ENCODE peak calls at places on chromosome 4, in seven cellular contexts. B is CD4-positive, alpha-beta T cell; O is cardiac muscle cell; U is natural killer cell; D is HFFc6; A is PC-3; T is fibroblast of mammary gland. Q is an unnamed sample.

GRCh38 chr4:156347412-156348075 is 393.9 kb upstream of the CTSO start:
- DNase-seq in B (no peak), O (no peak), U (no peak), D (peak; percentile 67), A (peak; percentile 71), T (peak; percentile 70), Q (no peak)

GRCh38 chr4:152036626-152037025 is 275.8 kb upstream of the GATB start:
- DNase-seq in B (no peak), O (no peak), U (no peak), D (no peak), A (no peak), T (peak; percentile 62), Q (no peak)

GRCh38 chr4:142044271-142044670 is 407.9 kb downstream of the IL15 start:
- DNase-seq in B (no peak), O (no peak), U (no peak), D (peak; percentile 8), A (peak; percentile 50), T (peak; percentile 51), Q (no peak)

GRCh38 chr4:140423106-140423505 is 4.3 kb downstream of the CLGN start:
- DNase-seq in B (no peak), O (no peak), U (no peak), D (no peak), A (peak; percentile 63), T (peak; percentile 69), Q (no peak)

GRCh38 chr4:3440011-3440410 is 1.8 kb upstream of the HGFAC start:
- DNase-seq in B (no peak), O (no peak), U (no peak), D (no peak), A (no peak), T (no peak), Q (no peak)

GRCh38 chr4:42642136-42642797 is 14.6 kb downstream of the ATP8A1 start:
- DNase-seq in B (no peak), O (no peak), U (no peak), D (no peak), A (peak; percentile 19), T (no peak), Q (no peak)

GRCh38 chr4:168059251-168059650 is 33.1 kb upstream of the ANXA10 start:
- DNase-seq in B (no peak), O (no peak), U (no peak), D (peak; percentile 69), A (peak; percentile 66), T (peak; percentile 67), Q (no peak)

GRCh38 chr4:8761167-8761823 is 110.3 kb downstream of the HMX1 start:
- DNase-seq in B (no peak), O (no peak), U (no peak), D (no peak), A (no peak), T (no peak), Q (no peak)

GRCh38 chr4:1928356-1929235 is 57.4 kb downstream of the NSD2 start:
- DNase-seq in B (no peak), O (no peak), U (peak; percentile 58), D (no peak), A (no peak), T (peak; percentile 15), Q (no peak)

GRCh38 chr4:155811171-155811570 is 52.4 kb downstream of the GUCY1B1 start:
- DNase-seq in B (no peak), O (no peak), U (no peak), D (no peak), A (no peak), T (no peak), Q (no peak)

GRCh38 chr4:123176605-123177004 is 220.0 kb upstream of the SPRY1 start:
- DNase-seq in B (no peak), O (no peak), U (no peak), D (no peak), A (no peak), T (no peak), Q (no peak)

GRCh38 chr4:47713156-47713834 is 124.6 kb downstream of the CORIN start:
- DNase-seq in B (no peak), O (no peak), U (no peak), D (no peak), A (no peak), T (no peak), Q (no peak)

GRCh38 chr4:142778430-142778829 is 67.7 kb downstream of the INPP4B start:
- DNase-seq in B (no peak), O (no peak), U (no peak), D (peak; percentile 60), A (no peak), T (peak; percentile 62), Q (no peak)

GRCh38 chr4:118798658-118799057 is 37.3 kb downstream of the SEC24D start:
- DNase-seq in B (no peak), O (no peak), U (no peak), D (no peak), A (no peak), T (no peak), Q (no peak)

GRCh38 chr4:139866270-139866962 is 200.8 kb downstream of the MGST2 start:
- DNase-seq in B (no peak), O (no peak), U (no peak), D (no peak), A (no peak), T (no peak), Q (no peak)

GRCh38 chr4:180394730-180395129 is 1848.5 kb upstream of the TENM3 start:
- DNase-seq in B (no peak), O (no peak), U (no peak), D (no peak), A (no peak), T (no peak), Q (no peak)

GRCh38 chr4:52568351-52568750 is 90.8 kb downstream of the USP46 start:
- DNase-seq in B (no peak), O (no peak), U (no peak), D (no peak), A (no peak), T (no peak), Q (no peak)

GRCh38 chr4:148800943-148801342 is 358.7 kb upstream of the NR3C2 start:
- DNase-seq in B (no peak), O (no peak), U (no peak), D (no peak), A (no peak), T (no peak), Q (no peak)

GRCh38 chr4:80165855-80166254 is 31.4 kb upstream of the PRDM8 start:
- DNase-seq in B (no peak), O (no peak), U (no peak), D (no peak), A (no peak), T (no peak), Q (no peak)

GRCh38 chr4:48604527-48604926 is 114.5 kb downstream of the ZAR1 start:
- DNase-seq in B (no peak), O (no peak), U (no peak), D (no peak), A (no peak), T (no peak), Q (no peak)

GRCh38 chr4:53477666-53478065 is 100.2 kb downstream of the FIP1L1 start:
- DNase-seq in B (no peak), O (no peak), U (no peak), D (no peak), A (no peak), T (peak; percentile 52), Q (no peak)

GRCh38 chr4:88737304-88738015 is 39.8 kb upstream of the NAP1L5 start:
- DNase-seq in B (peak; percentile 22), O (no peak), U (no peak), D (no peak), A (no peak), T (peak; percentile 43), Q (peak; percentile 29)

GRCh38 chr4:38831653-38832052 is 25.0 kb downstream of the TLR6 start:
- DNase-seq in B (no peak), O (no peak), U (no peak), D (peak; percentile 6), A (no peak), T (no peak), Q (no peak)

GRCh38 chr4:53150631-53151488 is 215.0 kb downstream of the SCFD2 start:
- DNase-seq in B (no peak), O (no peak), U (no peak), D (no peak), A (no peak), T (no peak), Q (no peak)

GRCh38 chr4:139154538-139154937 is 22.5 kb downstream of the ELF2 start:
- DNase-seq in B (no peak), O (no peak), U (no peak), D (no peak), A (no peak), T (no peak), Q (no peak)

GRCh38 chr4:110196206-110196870 is 2.1 kb downstream of the ELOVL6 start:
- DNase-seq in B (peak; percentile 32), O (peak; percentile 58), U (peak; percentile 45), D (no peak), A (peak; percentile 30), T (peak; percentile 48), Q (peak; percentile 53)

GRCh38 chr4:176964116-176964691 is 171.5 kb upstream of the VEGFC start:
- DNase-seq in B (no peak), O (no peak), U (no peak), D (no peak), A (peak; percentile 46), T (peak; percentile 25), Q (no peak)

DNA sequence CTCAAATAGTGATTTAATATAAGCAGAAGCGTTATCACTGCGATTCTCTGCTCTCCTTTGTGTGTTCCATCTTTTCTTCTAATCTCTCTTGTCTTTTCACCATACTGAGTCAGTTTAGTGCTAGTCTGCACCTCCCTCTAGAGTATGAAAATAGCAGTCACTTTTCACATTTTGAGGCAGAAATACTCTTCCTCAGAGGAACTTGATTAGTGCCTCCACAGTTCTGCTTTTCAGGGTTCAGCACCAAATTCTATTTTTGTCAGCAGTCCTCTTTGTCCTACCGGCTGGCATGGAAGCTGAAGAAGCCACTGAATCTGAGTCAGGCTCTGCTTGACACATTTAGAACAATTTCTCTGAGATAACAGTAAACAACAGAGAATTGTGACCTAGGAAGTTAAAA is 49.7 kb upstream of the ANKRD17 start:
- DNase-seq in B (no peak), O (no peak), U (no peak), D (peak; percentile 49), A (peak; percentile 53), T (peak; percentile 59), Q (peak; percentile 22)
- TF ChIP-seq CTCF in B (no peak), O (peak; percentile 52), U (no peak), D (peak; percentile 71), A (peak; percentile 60), T (peak; percentile 61), Q (peak; percentile 58)

GRCh38 chr4:173317003-173317402 is 17.2 kb downstream of the HMGB2 start:
- DNase-seq in B (no peak), O (peak; percentile 26), U (no peak), D (no peak), A (no peak), T (no peak), Q (no peak)
- TF ChIP-seq CTCF in B (no peak), O (no peak), U (no peak), D (peak; percentile 48), A (peak; percentile 15), T (peak; percentile 32), Q (peak; percentile 6)

GRCh38 chr4:77631276-77631675 is 25.7 kb downstream of the CXCL13 start:
- DNase-seq in B (no peak), O (no peak), U (no peak), D (no peak), A (no peak), T (no peak), Q (no peak)
- TF ChIP-seq CTCF in B (no peak), O (no peak), U (no peak), D (no peak), A (no peak), T (no peak), Q (no peak)

DNA sequence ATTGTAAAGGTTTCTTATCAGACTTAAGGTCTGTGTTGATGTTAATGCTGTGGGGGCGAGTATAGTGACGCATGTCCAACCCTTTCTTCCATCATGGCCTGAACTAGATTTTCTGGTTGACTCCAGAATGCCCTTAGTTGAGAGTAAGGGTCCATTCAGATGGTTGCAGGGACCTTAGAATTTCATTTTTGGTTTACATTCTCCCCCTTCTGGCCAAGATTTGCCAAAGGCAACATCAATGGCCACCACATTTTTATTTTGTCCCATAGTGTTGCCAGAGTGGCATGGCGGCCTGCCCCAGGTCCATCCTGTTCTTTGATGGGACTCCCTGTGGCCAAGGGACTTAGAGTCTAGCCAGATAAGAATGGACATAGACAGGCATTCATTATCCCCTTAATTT is 368.5 kb downstream of the GPM6A start:
- DNase-seq in B (no peak), O (no peak), U (no peak), D (no peak), A (peak; percentile 12), T (no peak), Q (no peak)
- TF ChIP-seq CTCF in B (no peak), O (no peak), U (no peak), D (peak; percentile 68), A (no peak), T (peak; percentile 24), Q (no peak)